ENCODE peak calls at places on chromosomes 7 and 10, in ten cellular contexts. C is activated T-helper 9 cell treated with anti-CD3 and anti-CD28 coated beads, Interleukin-2, amount 50 U/mL, for 16 hours; W is OCI-LY7; V is activated CD8-positive, alpha-beta T cell treated with anti-CD3 and anti-CD28 coated beads for 36 hours; J is amniotic stem cell; S is CMK; A is stimulated activated CD4-positive, alpha-beta T cell treated with anti-CD3 and anti-CD28 coated beads, Interleukin-1b, Interleukin-23, amount 100 ng/mL, for 1 hour; M is foreskin keratinocyte; P is ELF-1; X is H9. T is an unnamed sample.

GRCh38 chr7:110839866-110840265 is 251.1 kb upstream of the LRRN3 start:
- DNase-seq in C (no peak), W (no peak), V (no peak), J (peak; percentile 6), S (peak; percentile 2), A (no peak), M (no peak), P (peak; percentile 37), X (no peak), T (peak; percentile 45)

GRCh38 chr7:29310625-29311024 is 116.0 kb downstream of the CHN2 start:
- DNase-seq in C (no peak), W (no peak), V (no peak), J (no peak), S (no peak), A (no peak), M (no peak), P (no peak), X (no peak), T (no peak)

GRCh38 chr7:128902761-128903585 is 7.5 kb downstream of the KCP start:
- DNase-seq in C (no peak), W (no peak), V (no peak), J (no peak), S (no peak), A (no peak), M (no peak), P (no peak), X (peak; percentile 16), T (no peak)

GRCh38 chr7:36312064-36312914 is 77.4 kb upstream of the ANLN start:
- DNase-seq in C (no peak), W (peak; percentile 77), V (peak; percentile 20), J (no peak), S (no peak), A (no peak), M (peak; percentile 23), P (peak; percentile 61), X (peak; percentile 79), T (peak; percentile 83)

GRCh38 chr7:2759736-2760097 is 71.7 kb downstream of the AMZ1 start:
- DNase-seq in C (no peak), W (no peak), V (no peak), J (no peak), S (no peak), A (no peak), M (no peak), P (no peak), X (no peak), T (no peak)

GRCh38 chr7:105269397-105269796 is 119.3 kb downstream of the SRPK2 start:
- DNase-seq in C (no peak), W (no peak), V (no peak), J (no peak), S (no peak), A (no peak), M (no peak), P (no peak), X (no peak), T (no peak)

GRCh38 chr10:17781856-17782255 is 27.3 kb upstream of the MRC1 start:
- DNase-seq in C (no peak), W (no peak), V (no peak), J (no peak), S (no peak), A (no peak), M (no peak), P (no peak), X (peak; percentile 46), T (peak; percentile 56)

GRCh38 chr10:6889718-6890117 is 309.6 kb upstream of the PRKCQ start:
- DNase-seq in C (no peak), W (no peak), V (no peak), J (no peak), S (no peak), A (no peak), M (no peak), P (no peak), X (no peak), T (no peak)

GRCh38 chr10:120600871-120601644 is 144.0 kb downstream of the PLPP4 start:
- DNase-seq in C (no peak), W (no peak), V (peak; percentile 15), J (no peak), S (peak; percentile 4), A (no peak), M (no peak), P (peak; percentile 69), X (peak; percentile 68), T (peak; percentile 66)

GRCh38 chr10:6624392-6624791 is 44.3 kb upstream of the PRKCQ start:
- DNase-seq in C (no peak), W (no peak), V (no peak), J (no peak), S (no peak), A (no peak), M (no peak), P (no peak), X (no peak), T (no peak)

GRCh38 chr7:95434501-95435421 is at the start of gene PON2:
- DNase-seq in C (peak; percentile 6), W (no peak), V (peak; percentile 48), J (peak; percentile 40), S (peak; percentile 24), A (no peak), M (peak; percentile 51), P (peak; percentile 90), X (peak; percentile 87), T (peak; percentile 90)

GRCh38 chr10:122637371-122637770 is 62.3 kb downstream of the C10orf120 start:
- DNase-seq in C (no peak), W (no peak), V (no peak), J (no peak), S (no peak), A (no peak), M (no peak), P (no peak), X (no peak), T (no peak)

GRCh38 chr7:105649727-105650381 is 68.6 kb upstream of the EFCAB10 start:
- DNase-seq in C (no peak), W (no peak), V (no peak), J (peak; percentile 45), S (no peak), A (no peak), M (no peak), P (no peak), X (no peak), T (no peak)

GRCh38 chr7:98309566-98309965 is 28.1 kb downstream of the BRI3 start:
- DNase-seq in C (no peak), W (no peak), V (no peak), J (no peak), S (no peak), A (no peak), M (no peak), P (no peak), X (no peak), T (no peak)

GRCh38 chr7:16905300-16906044 is 23.7 kb upstream of the AGR3 start:
- DNase-seq in C (no peak), W (no peak), V (no peak), J (no peak), S (no peak), A (no peak), M (no peak), P (no peak), X (no peak), T (peak; percentile 52)

GRCh38 chr10:127046975-127047877 is 142.0 kb downstream of the DOCK1 start:
- DNase-seq in C (no peak), W (no peak), V (no peak), J (no peak), S (no peak), A (no peak), M (no peak), P (no peak), X (no peak), T (no peak)

T was measured in GM23338.